ENCODE peak calls at places on chromosomes 12 and 14, in ten cellular contexts. One of them, this sample, is unnamed.

GRCh38 chr14:61145903-61146411 is 135.2 kb downstream of the TMEM30B start:
- DNase-seq in tibial artery: no peak
- DNase-seq in choroid plexus epithelial cell: peak; percentile 74
- DNase-seq in astrocyte: peak; percentile 92
- DNase-seq in Caco-2: no peak
- DNase-seq in kidney epithelial cell: no peak
- DNase-seq in HFF-Myc: peak; percentile 90
- DNase-seq in fibroblast of pulmonary artery: peak; percentile 58
- DNase-seq in cardiac muscle cell: no peak
- DNase-seq in Peyer's patch: no peak
- DNase-seq in this sample: peak; percentile 40

GRCh38 chr12:66241061-66242043 is 52.3 kb downstream of the IRAK3 start:
- DNase-seq in choroid plexus epithelial cell: peak; percentile 98
- DNase-seq in tibial artery: no peak
- DNase-seq in cardiac muscle cell: no peak
- DNase-seq in kidney epithelial cell: peak; percentile 61
- DNase-seq in fibroblast of pulmonary artery: peak; percentile 93
- DNase-seq in HFF-Myc: peak; percentile 52
- DNase-seq in Caco-2: no peak
- DNase-seq in astrocyte: peak; percentile 76
- DNase-seq in Peyer's patch: no peak
- DNase-seq in this sample: peak; percentile 95

GRCh38 chr12:51403159-51403558 is 12.0 kb upstream of the GALNT6 start:
- DNase-seq in astrocyte: peak; percentile 49
- DNase-seq in tibial artery: no peak
- DNase-seq in kidney epithelial cell: no peak
- DNase-seq in HFF-Myc: no peak
- DNase-seq in choroid plexus epithelial cell: no peak
- DNase-seq in cardiac muscle cell: no peak
- DNase-seq in Peyer's patch: no peak
- DNase-seq in Caco-2: no peak
- DNase-seq in fibroblast of pulmonary artery: peak; percentile 55
- DNase-seq in this sample: no peak

GRCh38 chr14:36021030-36021422 is 155.5 kb downstream of the PTCSC3 start:
- DNase-seq in choroid plexus epithelial cell: no peak
- DNase-seq in fibroblast of pulmonary artery: no peak
- DNase-seq in kidney epithelial cell: no peak
- DNase-seq in cardiac muscle cell: no peak
- DNase-seq in Peyer's patch: no peak
- DNase-seq in HFF-Myc: no peak
- DNase-seq in astrocyte: no peak
- DNase-seq in tibial artery: no peak
- DNase-seq in Caco-2: no peak
- DNase-seq in this sample: no peak

GRCh38 chr14:50062438-50063039 is 53.8 kb downstream of the VCPKMT start:
- DNase-seq in fibroblast of pulmonary artery: peak; percentile 73
- DNase-seq in Peyer's patch: peak; percentile 89
- DNase-seq in cardiac muscle cell: peak; percentile 22
- DNase-seq in tibial artery: no peak
- DNase-seq in HFF-Myc: peak; percentile 75
- DNase-seq in Caco-2: peak; percentile 85
- DNase-seq in astrocyte: peak; percentile 80
- DNase-seq in kidney epithelial cell: no peak
- DNase-seq in choroid plexus epithelial cell: peak; percentile 79
- DNase-seq in this sample: peak; percentile 82

GRCh38 chr14:24695265-24696241 is 61.6 kb upstream of the GZMB start:
- DNase-seq in astrocyte: no peak
- DNase-seq in Peyer's patch: peak; percentile 72
- DNase-seq in choroid plexus epithelial cell: no peak
- DNase-seq in fibroblast of pulmonary artery: no peak
- DNase-seq in kidney epithelial cell: no peak
- DNase-seq in Caco-2: no peak
- DNase-seq in cardiac muscle cell: no peak
- DNase-seq in HFF-Myc: no peak
- DNase-seq in tibial artery: no peak
- DNase-seq in this sample: no peak

GRCh38 chr14:91510171-91511013 is at the start of gene PPP4R3A:
- DNase-seq in choroid plexus epithelial cell: peak; percentile 98
- DNase-seq in Caco-2: peak; percentile 95
- DNase-seq in kidney epithelial cell: peak; percentile 79
- DNase-seq in fibroblast of pulmonary artery: peak; percentile 98
- DNase-seq in astrocyte: peak; percentile 94
- DNase-seq in cardiac muscle cell: peak; percentile 95
- DNase-seq in tibial artery: peak; percentile 90
- DNase-seq in HFF-Myc: peak; percentile 83
- DNase-seq in Peyer's patch: peak; percentile 97
- DNase-seq in this sample: peak; percentile 97

GRCh38 chr12:14332482-14332881 is 33.0 kb upstream of the ATF7IP start:
- DNase-seq in astrocyte: no peak
- DNase-seq in Peyer's patch: no peak
- DNase-seq in HFF-Myc: no peak
- DNase-seq in Caco-2: no peak
- DNase-seq in cardiac muscle cell: no peak
- DNase-seq in fibroblast of pulmonary artery: no peak
- DNase-seq in choroid plexus epithelial cell: no peak
- DNase-seq in kidney epithelial cell: no peak
- DNase-seq in tibial artery: no peak
- DNase-seq in this sample: no peak

GRCh38 chr14:105476937-105477658 is 2.5 kb downstream of the CRIP2 start:
- DNase-seq in astrocyte: no peak
- DNase-seq in kidney epithelial cell: no peak
- DNase-seq in Peyer's patch: no peak
- DNase-seq in fibroblast of pulmonary artery: no peak
- DNase-seq in Caco-2: no peak
- DNase-seq in HFF-Myc: no peak
- DNase-seq in tibial artery: no peak
- DNase-seq in choroid plexus epithelial cell: no peak
- DNase-seq in cardiac muscle cell: no peak
- DNase-seq in this sample: no peak

GRCh38 chr12:3315201-3315661 is 175.8 kb upstream of the PRMT8 start:
- DNase-seq in HFF-Myc: no peak
- DNase-seq in Caco-2: peak; percentile 82
- DNase-seq in tibial artery: no peak
- DNase-seq in cardiac muscle cell: no peak
- DNase-seq in choroid plexus epithelial cell: peak; percentile 69
- DNase-seq in astrocyte: peak; percentile 69
- DNase-seq in fibroblast of pulmonary artery: peak; percentile 43
- DNase-seq in Peyer's patch: peak; percentile 51
- DNase-seq in kidney epithelial cell: no peak
- DNase-seq in this sample: peak; percentile 59

GRCh38 chr12:54304187-54304810 is 3.5 kb upstream of the NFE2 start:
- DNase-seq in Caco-2: peak; percentile 81
- DNase-seq in HFF-Myc: no peak
- DNase-seq in tibial artery: peak; percentile 79
- DNase-seq in astrocyte: peak; percentile 49
- DNase-seq in Peyer's patch: peak; percentile 78
- DNase-seq in fibroblast of pulmonary artery: peak; percentile 74
- DNase-seq in cardiac muscle cell: no peak
- DNase-seq in kidney epithelial cell: no peak
- DNase-seq in choroid plexus epithelial cell: peak; percentile 71
- DNase-seq in this sample: peak; percentile 84

GRCh38 chr14:89973234-89973823 is 17.6 kb downstream of the TDP1 start:
- DNase-seq in kidney epithelial cell: no peak
- DNase-seq in cardiac muscle cell: peak; percentile 77
- DNase-seq in choroid plexus epithelial cell: peak; percentile 90
- DNase-seq in HFF-Myc: no peak
- DNase-seq in tibial artery: peak; percentile 47
- DNase-seq in fibroblast of pulmonary artery: peak; percentile 83
- DNase-seq in Peyer's patch: peak; percentile 85
- DNase-seq in Caco-2: peak; percentile 62
- DNase-seq in astrocyte: peak; percentile 36
- DNase-seq in this sample: peak; percentile 77

GRCh38 chr12:107130830-107131760 is 37.7 kb upstream of the CRY1 start:
- DNase-seq in astrocyte: no peak
- DNase-seq in fibroblast of pulmonary artery: no peak
- DNase-seq in Peyer's patch: no peak
- DNase-seq in kidney epithelial cell: no peak
- DNase-seq in cardiac muscle cell: peak; percentile 14
- DNase-seq in HFF-Myc: peak; percentile 2
- DNase-seq in Caco-2: no peak
- DNase-seq in tibial artery: no peak
- DNase-seq in choroid plexus epithelial cell: no peak
- DNase-seq in this sample: no peak

GRCh38 chr12:107131832-107132616 is 38.7 kb upstream of the CRY1 start:
- DNase-seq in choroid plexus epithelial cell: peak; percentile 79
- DNase-seq in astrocyte: peak; percentile 29
- DNase-seq in kidney epithelial cell: peak; percentile 16
- DNase-seq in Peyer's patch: peak; percentile 49
- DNase-seq in Caco-2: no peak
- DNase-seq in fibroblast of pulmonary artery: peak; percentile 75
- DNase-seq in HFF-Myc: peak; percentile 42
- DNase-seq in tibial artery: no peak
- DNase-seq in cardiac muscle cell: peak; percentile 79
- DNase-seq in this sample: peak; percentile 68

GRCh38 chr12:107135177-107135576 is 41.8 kb upstream of the CRY1 start:
- DNase-seq in HFF-Myc: no peak
- DNase-seq in kidney epithelial cell: no peak
- DNase-seq in tibial artery: no peak
- DNase-seq in astrocyte: no peak
- DNase-seq in Caco-2: no peak
- DNase-seq in fibroblast of pulmonary artery: no peak
- DNase-seq in cardiac muscle cell: no peak
- DNase-seq in Peyer's patch: no peak
- DNase-seq in choroid plexus epithelial cell: no peak
- DNase-seq in this sample: no peak

GRCh38 chr12:107134558-107134957 is 41.2 kb upstream of the CRY1 start:
- DNase-seq in kidney epithelial cell: no peak
- DNase-seq in HFF-Myc: peak; percentile 6
- DNase-seq in cardiac muscle cell: no peak
- DNase-seq in fibroblast of pulmonary artery: no peak
- DNase-seq in choroid plexus epithelial cell: no peak
- DNase-seq in astrocyte: no peak
- DNase-seq in Peyer's patch: no peak
- DNase-seq in tibial artery: no peak
- DNase-seq in Caco-2: peak; percentile 46
- DNase-seq in this sample: no peak

GRCh38 chr12:107133462-107133861 is 40.1 kb upstream of the CRY1 start:
- DNase-seq in Peyer's patch: no peak
- DNase-seq in HFF-Myc: no peak
- DNase-seq in cardiac muscle cell: no peak
- DNase-seq in kidney epithelial cell: no peak
- DNase-seq in fibroblast of pulmonary artery: no peak
- DNase-seq in astrocyte: no peak
- DNase-seq in tibial artery: no peak
- DNase-seq in choroid plexus epithelial cell: no peak
- DNase-seq in Caco-2: no peak
- DNase-seq in this sample: no peak
- TF ChIP-seq CTCF in Peyer's patch: no peak
- TF ChIP-seq CTCF in HFF-Myc: no peak
- TF ChIP-seq CTCF in cardiac muscle cell: no peak
- TF ChIP-seq CTCF in kidney epithelial cell: no peak
- TF ChIP-seq CTCF in fibroblast of pulmonary artery: no peak
- TF ChIP-seq CTCF in astrocyte: no peak
- TF ChIP-seq CTCF in tibial artery: no peak
- TF ChIP-seq CTCF in choroid plexus epithelial cell: peak; percentile 9
- TF ChIP-seq CTCF in Caco-2: no peak
- TF ChIP-seq CTCF in this sample: no peak

GRCh38 chr12:107917912-107918800 is 143.7 kb downstream of the ASCL4 start:
- DNase-seq in cardiac muscle cell: peak; percentile 48
- DNase-seq in astrocyte: peak; percentile 3
- DNase-seq in Caco-2: peak; percentile 58
- DNase-seq in tibial artery: no peak
- DNase-seq in Peyer's patch: no peak
- DNase-seq in HFF-Myc: peak; percentile 3
- DNase-seq in choroid plexus epithelial cell: peak; percentile 54
- DNase-seq in fibroblast of pulmonary artery: peak; percentile 38
- DNase-seq in kidney epithelial cell: no peak
- DNase-seq in this sample: peak; percentile 12
- TF ChIP-seq CTCF in cardiac muscle cell: peak; percentile 62
- TF ChIP-seq CTCF in astrocyte: peak; percentile 68
- TF ChIP-seq CTCF in Caco-2: peak; percentile 87
- TF ChIP-seq CTCF in tibial artery: peak; percentile 31
- TF ChIP-seq CTCF in Peyer's patch: peak; percentile 34
- TF ChIP-seq CTCF in HFF-Myc: peak; percentile 70
- TF ChIP-seq CTCF in choroid plexus epithelial cell: peak; percentile 87
- TF ChIP-seq CTCF in fibroblast of pulmonary artery: peak; percentile 69
- TF ChIP-seq CTCF in kidney epithelial cell: peak; percentile 80
- TF ChIP-seq CTCF in this sample: peak; percentile 68

GRCh38 chr12:116236148-116236731 is 41.3 kb downstream of the MED13L start:
- DNase-seq in HFF-Myc: peak; percentile 35
- DNase-seq in Peyer's patch: peak; percentile 79
- DNase-seq in tibial artery: peak; percentile 40
- DNase-seq in kidney epithelial cell: no peak
- DNase-seq in fibroblast of pulmonary artery: peak; percentile 71
- DNase-seq in astrocyte: peak; percentile 46
- DNase-seq in choroid plexus epithelial cell: peak; percentile 81
- DNase-seq in Caco-2: no peak
- DNase-seq in cardiac muscle cell: peak; percentile 65
- DNase-seq in this sample: peak; percentile 64
- TF ChIP-seq CTCF in HFF-Myc: peak; percentile 69
- TF ChIP-seq CTCF in Peyer's patch: peak; percentile 45
- TF ChIP-seq CTCF in tibial artery: peak; percentile 60
- TF ChIP-seq CTCF in kidney epithelial cell: peak; percentile 77
- TF ChIP-seq CTCF in fibroblast of pulmonary artery: peak; percentile 81
- TF ChIP-seq CTCF in astrocyte: peak; percentile 42
- TF ChIP-seq CTCF in choroid plexus epithelial cell: peak; percentile 85
- TF ChIP-seq CTCF in Caco-2: peak; percentile 44
- TF ChIP-seq CTCF in cardiac muscle cell: peak; percentile 61
- TF ChIP-seq CTCF in this sample: peak; percentile 73

GRCh38 chr14:100857196-100857922 is 31.4 kb downstream of the MEG3 start:
- DNase-seq in tibial artery: no peak
- DNase-seq in HFF-Myc: no peak
- DNase-seq in fibroblast of pulmonary artery: no peak
- DNase-seq in astrocyte: no peak
- DNase-seq in cardiac muscle cell: no peak
- DNase-seq in Peyer's patch: no peak
- DNase-seq in Caco-2: no peak
- DNase-seq in kidney epithelial cell: no peak
- DNase-seq in choroid plexus epithelial cell: no peak
- DNase-seq in this sample: no peak
- TF ChIP-seq CTCF in tibial artery: no peak
- TF ChIP-seq CTCF in HFF-Myc: no peak
- TF ChIP-seq CTCF in fibroblast of pulmonary artery: no peak
- TF ChIP-seq CTCF in astrocyte: no peak
- TF ChIP-seq CTCF in cardiac muscle cell: no peak
- TF ChIP-seq CTCF in Peyer's patch: no peak
- TF ChIP-seq CTCF in Caco-2: no peak
- TF ChIP-seq CTCF in kidney epithelial cell: no peak
- TF ChIP-seq CTCF in choroid plexus epithelial cell: no peak
- TF ChIP-seq CTCF in this sample: no peak